ENCODE peak calls at places on chromosomes 16 and 17, in four cellular contexts. Y is tibial artery, A is AG09309, W is mucosa of descending colon. U is an unnamed sample.

GRCh38 chr16:30357715-30358576 is 2.8 kb upstream of the CD2BP2 start:
- DNase-seq in Y (no peak), A (no peak), W (peak; percentile 29), U (no peak)

GRCh38 chr16:53257001-53257400 is 177.3 kb upstream of the RBL2 start:
- DNase-seq in Y (no peak), A (peak; percentile 4), W (no peak), U (peak; percentile 9)

GRCh38 chr17:45006927-45007461 is 38.9 kb upstream of the C1QL1 start:
- DNase-seq in Y (no peak), A (no peak), W (no peak), U (no peak)

GRCh38 chr16:50305441-50306061 is 39.2 kb downstream of the ADCY7 start:
- DNase-seq in Y (no peak), A (no peak), W (peak; percentile 23), U (no peak)

GRCh38 chr16:86201746-86202145 is 302.8 kb downstream of the IRF8 start:
- DNase-seq in Y (no peak), A (no peak), W (no peak), U (no peak)

GRCh38 chr17:67390646-67391480 is 13.8 kb downstream of the PITPNC1 start:
- DNase-seq in Y (no peak), A (peak; percentile 96), W (no peak), U (peak; percentile 87)

GRCh38 chr16:19196871-19197270 is 28.8 kb downstream of the SYT17 start:
- DNase-seq in Y (no peak), A (no peak), W (no peak), U (no peak)

GRCh38 chr16:59905628-59906027 is 1171.5 kb upstream of the GOT2 start:
- DNase-seq in Y (no peak), A (peak; percentile 18), W (no peak), U (no peak)

GRCh38 chr16:54929090-54930033 is 1.3 kb upstream of the IRX5 start:
- DNase-seq in Y (peak; percentile 99), A (peak; percentile 95), W (peak; percentile 99), U (peak; percentile 98)

GRCh38 chr17:69954241-69954933 is 120.6 kb upstream of the KCNJ16 start:
- DNase-seq in Y (no peak), A (no peak), W (no peak), U (no peak)

GRCh38 chr17:16491703-16492612 is at the start of gene LRRC75A:
- DNase-seq in Y (no peak), A (no peak), W (peak; percentile 79), U (no peak)

GRCh38 chr17:45284176-45285140 is 22.6 kb upstream of the SPATA32 start:
- DNase-seq in Y (no peak), A (no peak), W (no peak), U (no peak)

GRCh38 chr17:28726396-28726911 is 421 bp upstream of the TLCD1 start:
- DNase-seq in Y (peak; percentile 56), A (no peak), W (peak; percentile 88), U (no peak)

GRCh38 chr17:4769628-4770027 is 2.1 kb upstream of the TM4SF5 start:
- DNase-seq in Y (no peak), A (no peak), W (no peak), U (no peak)

GRCh38 chr17:58753026-58753425 is 2.6 kb upstream of the PPM1E start:
- DNase-seq in Y (no peak), A (no peak), W (no peak), U (no peak)

GRCh38 chr16:53073053-53073452 is 18.3 kb downstream of the CHD9 start:
- DNase-seq in Y (no peak), A (no peak), W (no peak), U (no peak)

GRCh38 chr16:89687092-89687940 is 827 bp downstream of the CDK10 start:
- DNase-seq in Y (no peak), A (no peak), W (peak; percentile 90), U (no peak)

GRCh38 chr17:82358467-82359350 is at the start of gene TEX19:
- DNase-seq in Y (no peak), A (no peak), W (no peak), U (no peak)

GRCh38 chr17:48148029-48148759 is 40.6 kb downstream of the SNX11 start:
- DNase-seq in Y (no peak), A (no peak), W (no peak), U (no peak)

GRCh38 chr17:32349503-32349853 is 479 bp upstream of the ZNF207 start:
- DNase-seq in Y (no peak), A (no peak), W (peak; percentile 42), U (no peak)

GRCh38 chr17:32127156-32127897 is 15.0 kb upstream of the RHOT1 start:
- DNase-seq in Y (peak; percentile 89), A (no peak), W (peak; percentile 89), U (peak; percentile 22)

GRCh38 chr16:3259097-3259496 is 2.7 kb upstream of the MEFV start:
- DNase-seq in Y (peak; percentile 79), A (peak; percentile 72), W (no peak), U (no peak)

GRCh38 chr16:25064967-25065366 is 46.6 kb upstream of the LCMT1 start:
- DNase-seq in Y (no peak), A (no peak), W (no peak), U (no peak)

GRCh38 chr16:75340715-75341500 is 89.5 kb upstream of the BCAR1 start:
- DNase-seq in Y (no peak), A (no peak), W (no peak), U (no peak)

GRCh38 chr17:81491193-81491592 is 21.4 kb downstream of the ACTG1 start:
- DNase-seq in Y (no peak), A (no peak), W (peak; percentile 63), U (no peak)

GRCh38 chr17:34009946-34010345 is 245.1 kb upstream of the CCL2 start:
- DNase-seq in Y (no peak), A (no peak), W (no peak), U (no peak)

GRCh38 chr16:81994485-81994884 is 16.8 kb downstream of the SDR42E1 start:
- DNase-seq in Y (no peak), A (no peak), W (no peak), U (no peak)

GRCh38 chr17:75371981-75372380 is 33.5 kb downstream of the GRB2 start:
- DNase-seq in Y (no peak), A (no peak), W (no peak), U (no peak)

GRCh38 chr16:73068546-73069401 is 20.8 kb upstream of the ZFHX3 start:
- DNase-seq in Y (peak; percentile 94), A (peak; percentile 93), W (peak; percentile 56), U (no peak)

GRCh38 chr17:21194688-21195087 is 19.3 kb downstream of the TMEM11 start:
- DNase-seq in Y (no peak), A (no peak), W (no peak), U (peak; percentile 23)

GRCh38 chr16:48537909-48538745 is 71.9 kb downstream of the N4BP1 start:
- DNase-seq in Y (peak; percentile 64), A (no peak), W (no peak), U (no peak)

GRCh38 chr16:22161999-22162657 is at the start of gene SDR42E2:
- DNase-seq in Y (no peak), A (no peak), W (peak; percentile 65), U (no peak)

GRCh38 chr16:84665843-84666242 is 17.5 kb downstream of the KLHL36 start:
- DNase-seq in Y (no peak), A (no peak), W (no peak), U (no peak)

GRCh38 chr16:30526137-30526822 is at the start of gene ZNF768:
- DNase-seq in Y (no peak), A (no peak), W (peak; percentile 74), U (no peak)

DNA sequence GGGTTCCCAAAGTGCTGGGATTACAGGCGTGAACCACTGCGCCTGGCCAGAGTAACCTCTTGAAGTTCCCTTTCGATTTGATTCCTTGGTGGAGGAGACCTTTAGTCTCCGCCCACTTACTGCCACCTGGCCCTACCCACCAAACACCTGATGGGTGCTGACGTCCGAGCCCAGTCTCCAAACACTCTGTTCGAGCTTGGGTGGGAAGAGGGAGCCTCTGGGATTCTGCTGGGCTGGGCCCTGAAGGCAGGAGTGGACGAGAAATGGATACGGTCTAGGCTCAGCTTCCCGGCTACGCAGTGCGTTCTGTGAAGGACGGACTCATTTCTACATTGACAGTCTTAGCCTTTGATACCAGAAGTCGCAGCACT is 870 bp upstream of the ITGA3 start:
- DNase-seq in Y (no peak), A (no peak), W (peak; percentile 84), U (no peak)
- H3K4me3 ChIP-seq in Y (peak overlapping the region; percentile 95), A (peak overlapping the region; percentile 91), W (peak overlapping the region; percentile 67), U (peak overlapping the region; percentile 77)

GRCh38 chr16:87392823-87393679 is 915 bp downstream of the MAP1LC3B start:
- DNase-seq in Y (peak; percentile 51), A (no peak), W (peak; percentile 74), U (no peak)
- TF ChIP-seq CTCF in Y (peak; percentile 28), A (peak; percentile 27), W (no peak), U (peak; percentile 40)

GRCh38 chr17:77449908-77450741 is 309.4 kb downstream of the SEC14L1 start:
- DNase-seq in Y (peak; percentile 64), A (no peak), W (peak; percentile 78), U (no peak)
- H3K4me3 ChIP-seq in Y (peak overlapping the region; percentile 59), A (no peak overlapping the region), W (no peak overlapping the region), U (peak overlapping the region; percentile 45)

DNA sequence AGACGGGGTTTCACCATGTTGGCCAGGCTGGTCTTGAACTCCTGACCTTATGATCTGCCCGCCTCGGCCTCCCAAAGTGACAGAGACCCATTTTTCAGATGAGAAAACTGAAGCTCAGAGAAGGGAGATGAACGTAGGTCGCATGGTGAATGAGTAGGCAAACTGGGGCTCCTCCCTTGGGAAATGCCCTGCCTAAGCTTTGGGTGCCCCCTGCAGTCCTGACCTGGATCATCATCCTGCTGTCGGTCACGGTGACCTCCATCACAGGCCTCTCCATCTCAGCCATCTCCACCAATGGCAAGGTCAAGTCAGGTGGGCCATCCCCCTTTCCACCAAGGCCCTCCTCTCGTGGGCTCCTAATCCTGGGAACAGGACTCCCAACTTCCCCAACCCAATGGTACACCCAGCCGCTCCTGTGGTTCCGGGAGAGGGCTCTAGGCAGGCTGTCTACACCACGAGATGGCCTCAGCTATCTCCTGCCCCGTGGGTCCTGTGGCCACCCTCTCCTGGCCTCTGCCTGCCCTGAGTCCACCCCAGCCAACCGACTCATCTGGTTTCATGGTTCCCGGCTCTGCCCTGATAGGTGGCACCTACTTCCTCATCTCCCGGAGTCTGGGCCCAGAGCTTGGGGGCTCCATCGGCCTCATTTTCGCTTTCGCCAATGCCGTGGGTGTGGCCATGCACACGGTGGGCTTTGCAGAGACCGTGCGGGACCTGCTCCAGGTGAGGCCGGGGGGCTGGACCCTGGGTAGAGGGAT is 4.7 kb downstream of the SLC12A3 start:
- DNase-seq in Y (no peak), A (no peak), W (no peak), U (no peak)
- TF ChIP-seq CTCF in Y (no peak), A (peak; percentile 21), W (no peak), U (no peak)

U was measured in astrocyte of the cerebellum.